ENCODE peak calls at places on chromosomes 2 and 18, in ten cellular contexts. D is stimulated activated CD8-positive, alpha-beta memory T cell treated with anti-CD3 and anti-CD28 coated beads, Interleukin-12 subunit alpha, Interleukin-12 subunit beta, amount 100 ng/mL, for 4 hours; V is CD8-positive, alpha-beta memory T cell; A is AG04450; Q is NCI-H2029 treated with DMSO at 0.1 percent for 48 hours; F is NCI-H748 treated with DMSO at 0.1 percent for 48 hours; U is cardiac septum; L is transverse colon; N is stimulated activated CD4-positive, alpha-beta T cell treated with anti-CD3 and anti-CD28 coated beads, Interleukin-2, amount 100 ng/mL, for 48 hours; W is H7. K is an unnamed sample.
A peak's percentile ranks its signal among the peaks of the same experiment; 100 is the strongest.

GRCh38 chr2:231296401-231296800 is 98.0 kb downstream of the ARMC9 start:
- DNase-seq in N (no peak), U (no peak), L (no peak), W (no peak), F (no peak), Q (no peak), V (no peak), A (no peak), D (no peak), K (no peak)

GRCh38 chr2:227862227-227862740 is 9.1 kb upstream of the DAW1 start:
- DNase-seq in N (peak; percentile 22), D (no peak), A (no peak), Q (peak; percentile 67), W (peak; percentile 51), V (peak; percentile 17), F (peak; percentile 10), U (no peak), L (peak; percentile 36), K (peak; percentile 56)

GRCh38 chr2:143161982-143162837 is 33.0 kb downstream of the ARHGAP15 start:
- DNase-seq in F (peak; percentile 65), V (peak; percentile 55), D (peak; percentile 13), N (peak; percentile 18), Q (peak; percentile 5), U (no peak), A (peak; percentile 15), W (no peak), L (peak; percentile 33), K (peak; percentile 31)

GRCh38 chr18:46466236-46467160 is 190.5 kb downstream of the LOXHD1 start:
- DNase-seq in N (no peak), F (no peak), U (no peak), Q (no peak), W (peak; percentile 60), D (no peak), V (no peak), A (no peak), L (no peak), K (no peak)

GRCh38 chr2:234881413-234882241 is 70.2 kb upstream of the SH3BP4 start:
- DNase-seq in N (peak; percentile 57), W (peak; percentile 88), V (peak; percentile 5), F (peak; percentile 48), D (no peak), A (peak; percentile 92), U (peak; percentile 85), L (peak; percentile 90), Q (peak; percentile 88), K (peak; percentile 94)

GRCh38 chr2:9844036-9844483 is 786 bp downstream of the TAF1B start:
- DNase-seq in W (no peak), L (no peak), F (no peak), N (no peak), U (no peak), V (no peak), Q (no peak), A (no peak), D (no peak), K (peak; percentile 57)

GRCh38 chr2:234286118-234286598 is 210.7 kb downstream of the ARL4C start:
- DNase-seq in W (no peak), A (no peak), V (no peak), L (no peak), U (no peak), Q (no peak), N (no peak), F (no peak), D (no peak), K (peak; percentile 46)

GRCh38 chr2:67209107-67209506 is 188.0 kb upstream of the ETAA1 start:
- DNase-seq in F (peak; percentile 14), Q (no peak), U (no peak), L (no peak), A (no peak), N (no peak), D (no peak), W (no peak), V (no peak), K (no peak)